ENCODE peak calls at places on chromosomes 7 and 10, in nine cellular contexts. D is IMR-90; U is left lung; M is body of pancreas; L is thoracic aorta; H is CD8-positive, alpha-beta T cell; T is prostate gland; W is suprapubic skin; P is left ventricle myocardium inferior. F is an unnamed sample. For H3K36me3, the result is how much of the 10 kb centered on the place peaks cover.

GRCh38 chr7:12067156-12067831 is 143.8 kb upstream of the TMEM106B start:
- DNase-seq in D (peak), U (no peak), M (peak), L (no peak), H (peak), T (peak), W (no peak), P (no peak), F (peak)

GRCh38 chr10:93026072-93026471 is 34.5 kb upstream of the CYP26C1 start:
- DNase-seq in D (peak), U (no peak), M (no peak), L (no peak), H (no peak), T (no peak), W (no peak), P (no peak), F (no peak)

GRCh38 chr7:46755120-46756034 is 826.5 kb downstream of the TNS3 start:
- DNase-seq in D (no peak), U (no peak), M (no peak), L (no peak), H (no peak), T (no peak), W (no peak), P (no peak), F (no peak)

GRCh38 chr10:26437637-26438461 is at the start of gene APBB1IP:
- DNase-seq in D (no peak), U (peak), M (peak), L (no peak), H (peak), T (no peak), W (peak), P (peak), F (peak)

GRCh38 chr7:74023037-74023436 is 4.9 kb upstream of the ELN start:
- DNase-seq in D (peak), U (no peak), M (peak), L (peak), H (no peak), T (no peak), W (peak), P (peak), F (peak)

GRCh38 chr10:133456041-133456951 is 2.6 kb downstream of the SCART1 start:
- DNase-seq in D (no peak), U (peak), M (no peak), L (no peak), H (peak), T (no peak), W (no peak), P (peak), F (no peak)

GRCh38 chr7:55109384-55110167 is 90.8 kb downstream of the EGFR start:
- DNase-seq in D (peak), U (no peak), M (no peak), L (no peak), H (no peak), T (peak), W (no peak), P (no peak), F (no peak)

GRCh38 chr10:7819126-7819470 is 793 bp downstream of the TAF3 start:
- DNase-seq in D (peak), U (no peak), M (peak), L (no peak), H (no peak), T (peak), W (no peak), P (peak), F (peak)

GRCh38 chr10:133158756-133159610 is 1.0 kb upstream of the KNDC1 start:
- DNase-seq in D (no peak), U (peak), M (peak), L (no peak), H (no peak), T (no peak), W (peak), P (no peak), F (peak)

GRCh38 chr10:113177163-113177935 is 227.3 kb downstream of the TCF7L2 start:
- DNase-seq in D (no peak), U (no peak), M (no peak), L (no peak), H (peak), T (no peak), W (no peak), P (peak), F (no peak)

GRCh38 chr7:42348627-42349026 is 111.6 kb upstream of the GLI3 start:
- DNase-seq in D (no peak), U (no peak), M (no peak), L (no peak), H (no peak), T (no peak), W (no peak), P (no peak), F (no peak)

GRCh38 chr7:3649678-3650445 is 348.8 kb downstream of the SDK1 start:
- DNase-seq in D (peak), U (no peak), M (no peak), L (no peak), H (no peak), T (no peak), W (no peak), P (no peak), F (no peak)

GRCh38 chr10:3064423-3064822 is 2.9 kb upstream of the PFKP start:
- DNase-seq in D (no peak), U (no peak), M (no peak), L (no peak), H (no peak), T (no peak), W (no peak), P (no peak), F (no peak)

GRCh38 chr10:62502995-62503613 is 128.9 kb downstream of the ZNF365 start:
- DNase-seq in D (no peak), U (no peak), M (peak), L (no peak), H (no peak), T (no peak), W (no peak), P (no peak), F (no peak)

GRCh38 chr10:72953687-72954086 is 919 bp downstream of the PLA2G12B start:
- DNase-seq in D (no peak), U (no peak), M (no peak), L (no peak), H (no peak), T (no peak), W (no peak), P (no peak), F (no peak)

GRCh38 chr10:16949806-16950205 is 132.6 kb upstream of the RSU1 start:
- DNase-seq in D (no peak), U (no peak), M (no peak), L (no peak), H (no peak), T (no peak), W (no peak), P (no peak), F (no peak)

GRCh38 chr10:133378251-133379096 is 588 bp upstream of the PAOX start:
- DNase-seq in D (peak), U (peak), M (peak), L (no peak), H (peak), T (peak), W (peak), P (peak), F (peak)

GRCh38 chr7:51307811-51308737 is 8.5 kb downstream of the COBL start:
- DNase-seq in D (no peak), U (no peak), M (no peak), L (no peak), H (no peak), T (no peak), W (no peak), P (no peak), F (no peak)

GRCh38 chr10:126384269-126384873 is 3.9 kb downstream of the ADAM12 start:
- DNase-seq in D (peak), U (no peak), M (no peak), L (no peak), H (no peak), T (no peak), W (no peak), P (no peak), F (no peak)

GRCh38 chr10:127196227-127196954 is at the start of gene INSYN2A:
- DNase-seq in D (peak), U (no peak), M (no peak), L (no peak), H (no peak), T (no peak), W (no peak), P (peak), F (peak)

GRCh38 chr10:97179731-97180366 is 5.9 kb downstream of the SLIT1 start:
- DNase-seq in D (no peak), U (peak), M (no peak), L (no peak), H (no peak), T (no peak), W (peak), P (no peak), F (no peak)

GRCh38 chr10:66627156-66627555 is 298.7 kb upstream of the LRRTM3 start:
- DNase-seq in D (no peak), U (no peak), M (peak), L (no peak), H (no peak), T (no peak), W (no peak), P (no peak), F (peak)

GRCh38 chr7:135385209-135385608 is 124.7 kb downstream of the CNOT4 start:
- DNase-seq in D (peak), U (no peak), M (peak), L (no peak), H (no peak), T (peak), W (no peak), P (peak), F (peak)

GRCh38 chr7:157412021-157412443 is 75.2 kb downstream of the DNAJB6 start:
- DNase-seq in D (peak), U (peak), M (no peak), L (no peak), H (no peak), T (no peak), W (no peak), P (peak), F (no peak)

DNA sequence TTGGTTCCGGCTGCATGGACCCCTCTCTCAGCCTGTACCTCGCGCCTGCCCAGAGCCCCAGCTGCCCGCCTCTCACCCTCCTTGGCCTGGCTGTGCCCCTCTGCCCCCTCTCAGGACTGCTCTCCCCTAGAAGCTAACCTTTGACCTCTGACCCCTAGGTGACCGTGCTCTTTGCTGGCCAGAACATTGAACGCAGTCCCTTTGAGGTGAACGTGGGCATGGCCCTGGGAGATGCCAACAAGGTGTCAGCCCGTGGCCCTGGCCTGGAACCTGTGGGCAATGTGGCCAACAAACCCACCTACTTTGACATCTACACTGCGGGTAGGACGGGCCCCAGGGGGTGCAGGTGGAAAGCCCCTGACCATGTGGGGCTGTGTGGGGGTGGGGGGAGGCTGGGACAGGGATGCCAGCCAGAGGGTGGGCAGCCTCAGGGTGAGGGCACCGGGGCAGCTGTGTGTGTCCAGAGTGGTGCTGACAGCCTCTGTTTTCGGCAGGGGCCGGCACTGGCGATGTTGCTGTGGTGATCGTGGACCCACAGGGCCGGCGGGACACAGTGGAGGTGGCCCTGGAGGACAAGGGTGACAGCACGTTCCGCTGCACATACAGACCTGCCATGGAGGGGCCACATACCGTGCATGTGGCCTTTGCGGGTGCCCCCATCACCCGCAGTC is 8.0 kb downstream of the FLNC start:
- DNase-seq in D (no peak), U (peak), M (no peak), L (no peak), H (no peak), T (no peak), W (no peak), P (peak), F (no peak)
- H3K36me3 ChIP-seq in D (half or more), U (under half), M (under half), L (half or more), H (under half), T (under half), W (under half), P (half or more), F (under half)

DNA sequence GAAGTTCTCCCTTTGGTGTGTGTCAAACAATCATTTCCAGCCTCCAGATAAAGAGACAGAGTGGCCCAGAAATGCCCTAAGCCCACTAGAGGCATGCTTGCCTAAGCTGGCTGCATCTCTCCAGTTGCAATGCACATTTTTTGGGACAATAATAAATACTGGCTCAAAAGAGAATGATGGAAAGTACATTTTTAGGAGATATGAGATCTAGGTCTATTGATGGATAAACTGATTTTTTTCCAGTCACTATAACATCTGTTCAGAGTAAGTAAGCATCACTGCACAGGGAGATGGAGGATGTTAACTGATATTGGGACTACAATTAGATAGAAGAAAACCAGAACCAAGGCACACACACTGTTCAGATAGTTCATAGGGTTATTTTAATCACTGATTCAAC is 553.0 kb downstream of the GRM8 start:
- DNase-seq in D (no peak), U (no peak), M (no peak), L (no peak), H (no peak), T (no peak), W (no peak), P (no peak), F (no peak)
- TF ChIP-seq CTCF in D (no peak), U (no peak), M (no peak), L (no peak), H (no peak), T (no peak), W (no peak), P (no peak), F (no peak)

GRCh38 chr10:70622981-70623844 is 20.7 kb upstream of the PRF1 start:
- DNase-seq in D (no peak), U (no peak), M (no peak), L (no peak), H (no peak), T (no peak), W (no peak), P (no peak), F (no peak)

GRCh38 chr10:70629338-70629737 is 26.8 kb upstream of the PRF1 start:
- DNase-seq in D (no peak), U (no peak), M (no peak), L (no peak), H (no peak), T (no peak), W (no peak), P (no peak), F (no peak)

GRCh38 chr10:70622541-70622940 is 20.0 kb upstream of the PRF1 start:
- DNase-seq in D (no peak), U (no peak), M (no peak), L (no peak), H (no peak), T (no peak), W (no peak), P (no peak), F (no peak)

GRCh38 chr10:70621497-70622078 is 19.0 kb upstream of the PRF1 start:
- DNase-seq in D (no peak), U (no peak), M (no peak), L (no peak), H (no peak), T (no peak), W (no peak), P (no peak), F (no peak)

DNA sequence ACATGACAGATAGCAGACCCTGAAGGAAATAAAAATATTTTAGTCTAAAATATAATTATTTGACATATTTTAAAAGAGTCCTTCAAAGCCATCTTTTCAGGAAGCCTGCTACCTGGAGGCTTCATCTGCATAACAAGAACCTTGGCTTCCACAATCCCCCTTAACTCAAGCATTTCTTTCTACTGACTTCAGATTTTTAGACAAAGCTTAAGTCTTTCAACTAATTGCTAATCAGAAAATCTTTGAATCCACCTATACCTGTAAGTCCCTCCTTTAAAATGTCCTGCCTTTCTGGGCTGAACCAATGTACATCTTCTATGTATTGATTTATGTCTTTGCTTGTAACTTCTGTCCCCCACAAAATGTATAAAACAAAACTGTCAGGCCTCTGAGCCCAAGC is 23.5 kb upstream of the PRF1 start:
- DNase-seq in D (no peak), U (no peak), M (no peak), L (no peak), H (no peak), T (no peak), W (no peak), P (no peak), F (no peak)
- H3K27ac ChIP-seq in D (no peak), U (no peak), M (no peak), L (no peak), H (no peak), T (no peak), W (no peak), P (no peak), F (no peak)

DNA sequence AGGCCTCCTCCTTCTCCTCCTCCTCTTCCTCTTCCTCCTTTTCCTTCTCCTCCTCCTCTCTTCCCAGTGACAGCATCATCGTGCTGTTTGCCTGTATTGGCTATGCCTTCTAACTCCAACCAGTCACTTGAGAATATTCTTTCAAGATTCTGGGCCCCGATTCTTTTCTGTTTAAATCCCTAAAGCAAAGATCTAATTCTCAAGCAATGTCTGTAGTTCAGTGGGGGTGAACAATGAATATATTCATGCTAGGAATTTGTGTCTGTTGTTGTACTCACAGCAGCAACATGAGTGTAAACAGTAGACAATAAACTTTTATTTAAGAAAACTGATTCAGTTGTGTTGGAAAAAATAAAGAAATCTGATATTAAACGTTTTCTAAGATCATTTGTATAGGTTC is 30.7 kb downstream of the NUDT5 start:
- DNase-seq in D (no peak), U (no peak), M (no peak), L (no peak), H (no peak), T (no peak), W (no peak), P (no peak), F (no peak)
- H3K36me3 ChIP-seq in D (half or more), U (half or more), M (under half), L (half or more), H (under half), T (under half), W (half or more), P (half or more), F (under half)

GRCh38 chr7:19519443-19519977 is 189.3 kb downstream of the POLR1F start:
- DNase-seq in D (no peak), U (no peak), M (no peak), L (no peak), H (no peak), T (no peak), W (no peak), P (peak), F (no peak)
- TF ChIP-seq CTCF in D (no peak), U (no peak), M (no peak), L (no peak), H (no peak), T (no peak), W (no peak), P (no peak), F (no peak)

GRCh38 chr7:111954474-111955311 is 251.5 kb downstream of the DOCK4 start:
- DNase-seq in D (no peak), U (no peak), M (peak), L (no peak), H (no peak), T (no peak), W (no peak), P (no peak), F (no peak)
- H3K27ac ChIP-seq in D (no peak), U (peak), M (peak), L (peak), H (no peak), T (peak), W (no peak), P (peak), F (peak)

GRCh38 chr7:100095704-100096103 is 5.5 kb downstream of the MCM7 start:
- DNase-seq in D (no peak), U (no peak), M (no peak), L (no peak), H (no peak), T (no peak), W (no peak), P (no peak), F (no peak)
- H3K36me3 ChIP-seq in D (half or more), U (half or more), M (under half), L (half or more), H (half or more), T (half or more), W (half or more), P (half or more), F (under half)

DNA sequence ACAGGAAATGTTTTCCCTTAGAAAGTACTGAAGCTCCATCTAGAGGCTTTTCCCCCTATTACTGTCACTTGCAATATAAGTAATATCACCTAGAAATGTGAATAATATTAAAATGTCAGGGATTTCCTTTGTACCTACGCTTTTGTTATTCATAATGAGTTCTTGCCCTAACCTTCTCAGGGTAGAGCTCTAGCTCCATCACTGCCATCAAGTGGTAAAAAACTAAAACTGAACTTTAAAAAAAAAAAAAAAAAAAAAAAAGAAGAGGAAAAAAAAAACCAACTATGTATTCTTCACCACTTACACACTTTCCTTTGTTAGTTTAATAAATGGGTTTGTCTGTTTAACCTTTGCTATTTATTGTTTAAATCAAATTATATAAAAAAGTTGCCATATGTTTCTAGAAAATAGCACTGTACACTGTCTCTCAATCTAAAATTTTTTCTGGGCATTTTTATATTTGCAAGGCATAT is 49.9 kb downstream of the DNAJC1 start:
- DNase-seq in D (peak), U (no peak), M (no peak), L (no peak), H (no peak), T (no peak), W (no peak), P (no peak), F (no peak)
- TF ChIP-seq CTCF in D (peak), U (no peak), M (no peak), L (peak), H (peak), T (no peak), W (no peak), P (peak), F (no peak)

F was measured in testis.